ENCODE peak calls at places on chromosomes 16 and 17, in four cellular contexts. G is HEK293T; H is stimulated activated CD4-positive, alpha-beta T cell treated with anti-CD3 and anti-CD28 coated beads, Interleukin-1b, Interleukin-23, amount 100 ng/mL, for 48 hours; Z is mammary epithelial cell. B is an unnamed sample.
A peak's percentile ranks its signal among the peaks of the same experiment; 100 is the strongest.

GRCh38 chr16:35214840-35215239 is 1755.4 kb downstream of the TP53TG3F start:
- DNase-seq in H (no peak), G (no peak), Z (no peak), B (no peak)

GRCh38 chr17:42363767-42364585 is 24.3 kb downstream of the STAT3 start:
- DNase-seq in G (no peak), Z (peak; percentile 37), H (no peak), B (no peak)

GRCh38 chr17:10210151-10210574 is 11.8 kb upstream of the GAS7 start:
- DNase-seq in G (no peak), H (no peak), Z (peak; percentile 21), B (no peak)

GRCh38 chr16:53440125-53440524 is 5.9 kb downstream of the RBL2 start:
- DNase-seq in H (no peak), Z (no peak), G (no peak), B (no peak)

GRCh38 chr16:51374346-51374745 is 223.3 kb upstream of the SALL1 start:
- DNase-seq in G (no peak), H (no peak), Z (peak; percentile 46), B (no peak)

GRCh38 chr17:75267146-75267402 is 4.0 kb downstream of the MIF4GD start:
- DNase-seq in G (no peak), Z (no peak), H (no peak), B (no peak)

GRCh38 chr17:17783825-17784598 is 52.8 kb downstream of the SREBF1 start:
- DNase-seq in H (no peak), G (no peak), Z (no peak), B (peak; percentile 80)

GRCh38 chr17:47934856-47935255 is 6.5 kb upstream of the PNPO start:
- DNase-seq in H (no peak), Z (peak; percentile 27), G (no peak), B (no peak)

GRCh38 chr17:29042026-29042678 is 789 bp upstream of the PIPOX start:
- DNase-seq in G (no peak), Z (no peak), H (no peak), B (no peak)